ENCODE peak calls at places on chromosomes 13 and 19, in six cellular contexts. One of them, this sample, is unnamed.

GRCh38 chr13:29754486-29754806 is 96.0 kb downstream of the UBL3 start:
- DNase-seq in K562: no peak
- DNase-seq in suprapubic skin: no peak
- DNase-seq in stomach: no peak
- DNase-seq in transverse colon: no peak
- DNase-seq in ovary: no peak
- DNase-seq in this sample: no peak

GRCh38 chr19:4570423-4570822 is 10.9 kb upstream of the SEMA6B start:
- DNase-seq in suprapubic skin: no peak
- DNase-seq in K562: no peak
- DNase-seq in stomach: no peak
- DNase-seq in ovary: no peak
- DNase-seq in transverse colon: no peak
- DNase-seq in this sample: no peak

GRCh38 chr19:49884760-49885159 is 7.3 kb downstream of the TBC1D17 start:
- DNase-seq in K562: no peak
- DNase-seq in suprapubic skin: no peak
- DNase-seq in ovary: no peak
- DNase-seq in transverse colon: no peak
- DNase-seq in stomach: no peak
- DNase-seq in this sample: no peak

GRCh38 chr13:39105110-39105509 is 66.9 kb downstream of the NHLRC3 start:
- DNase-seq in K562: no peak
- DNase-seq in suprapubic skin: no peak
- DNase-seq in stomach: no peak
- DNase-seq in ovary: no peak
- DNase-seq in transverse colon: no peak
- DNase-seq in this sample: no peak

GRCh38 chr13:48318714-48319457 is 15.3 kb downstream of the RB1 start:
- DNase-seq in suprapubic skin: peak; percentile 72
- DNase-seq in transverse colon: no peak
- DNase-seq in ovary: peak; percentile 36
- DNase-seq in stomach: no peak
- DNase-seq in K562: no peak
- DNase-seq in this sample: no peak

GRCh38 chr13:94233401-94233800 is 246.1 kb downstream of the DCT start:
- DNase-seq in ovary: no peak
- DNase-seq in suprapubic skin: no peak
- DNase-seq in transverse colon: no peak
- DNase-seq in K562: no peak
- DNase-seq in stomach: no peak
- DNase-seq in this sample: no peak

GRCh38 chr19:48739835-48740704 is at the start of gene RASIP1:
- DNase-seq in suprapubic skin: no peak
- DNase-seq in K562: no peak
- DNase-seq in transverse colon: no peak
- DNase-seq in stomach: no peak
- DNase-seq in ovary: no peak
- DNase-seq in this sample: no peak

GRCh38 chr13:28401303-28402056 is 93.4 kb downstream of the FLT1 start:
- DNase-seq in suprapubic skin: no peak
- DNase-seq in stomach: no peak
- DNase-seq in transverse colon: no peak
- DNase-seq in K562: no peak
- DNase-seq in ovary: no peak
- DNase-seq in this sample: no peak

GRCh38 chr19:35519291-35519690 is 5.8 kb upstream of the DMKN start:
- DNase-seq in suprapubic skin: no peak
- DNase-seq in transverse colon: no peak
- DNase-seq in ovary: no peak
- DNase-seq in K562: no peak
- DNase-seq in stomach: no peak
- DNase-seq in this sample: no peak

GRCh38 chr19:6613711-6614110 is 22.8 kb upstream of the CD70 start:
- DNase-seq in ovary: no peak
- DNase-seq in suprapubic skin: no peak
- DNase-seq in stomach: no peak
- DNase-seq in transverse colon: no peak
- DNase-seq in K562: no peak
- DNase-seq in this sample: no peak

GRCh38 chr13:50691682-50692263 is 151.7 kb downstream of the DLEU7 start:
- DNase-seq in ovary: no peak
- DNase-seq in stomach: no peak
- DNase-seq in K562: no peak
- DNase-seq in suprapubic skin: no peak
- DNase-seq in transverse colon: no peak
- DNase-seq in this sample: no peak

GRCh38 chr19:23774156-23774971 is 15.7 kb upstream of the ZNF681 start:
- DNase-seq in K562: no peak
- DNase-seq in stomach: no peak
- DNase-seq in ovary: no peak
- DNase-seq in transverse colon: no peak
- DNase-seq in suprapubic skin: no peak
- DNase-seq in this sample: no peak

GRCh38 chr13:39779337-39780270 is 124.1 kb downstream of the COG6 start:
- DNase-seq in ovary: no peak
- DNase-seq in suprapubic skin: no peak
- DNase-seq in stomach: no peak
- DNase-seq in transverse colon: no peak
- DNase-seq in K562: no peak
- DNase-seq in this sample: no peak

GRCh38 chr13:32647926-32648325 is 61.7 kb downstream of the PDS5B start:
- DNase-seq in stomach: no peak
- DNase-seq in suprapubic skin: no peak
- DNase-seq in K562: no peak
- DNase-seq in transverse colon: no peak
- DNase-seq in ovary: no peak
- DNase-seq in this sample: no peak

GRCh38 chr19:57746580-57747471 is at the start of gene ZNF776:
- DNase-seq in transverse colon: peak; percentile 85
- DNase-seq in suprapubic skin: peak; percentile 82
- DNase-seq in ovary: peak; percentile 80
- DNase-seq in K562: peak; percentile 84
- DNase-seq in stomach: peak; percentile 86
- DNase-seq in this sample: peak; percentile 55

GRCh38 chr19:58088521-58089052 is 9.4 kb downstream of the ZSCAN18 start:
- DNase-seq in stomach: no peak
- DNase-seq in K562: no peak
- DNase-seq in ovary: no peak
- DNase-seq in suprapubic skin: no peak
- DNase-seq in transverse colon: no peak
- DNase-seq in this sample: no peak

GRCh38 chr19:6674868-6675305 is 4.9 kb upstream of the TNFSF14 start:
- DNase-seq in stomach: peak; percentile 59
- DNase-seq in transverse colon: peak; percentile 67
- DNase-seq in K562: peak; percentile 89
- DNase-seq in ovary: no peak
- DNase-seq in suprapubic skin: no peak
- DNase-seq in this sample: peak; percentile 28

GRCh38 chr13:65585346-65585745 is 1644.8 kb downstream of the PCDH9 start:
- DNase-seq in K562: no peak
- DNase-seq in stomach: no peak
- DNase-seq in transverse colon: no peak
- DNase-seq in ovary: no peak
- DNase-seq in suprapubic skin: no peak
- DNase-seq in this sample: no peak

GRCh38 chr19:40337107-40337506 is 11.1 kb downstream of the C19orf47 start:
- DNase-seq in K562: no peak
- DNase-seq in ovary: no peak
- DNase-seq in transverse colon: no peak
- DNase-seq in stomach: no peak
- DNase-seq in suprapubic skin: no peak
- DNase-seq in this sample: no peak

GRCh38 chr13:53138369-53139036 is 109.9 kb downstream of the OLFM4 start:
- DNase-seq in K562: no peak
- DNase-seq in stomach: no peak
- DNase-seq in ovary: no peak
- DNase-seq in suprapubic skin: no peak
- DNase-seq in transverse colon: no peak
- DNase-seq in this sample: peak; percentile 67

GRCh38 chr13:99150575-99151370 is 49.9 kb upstream of the UBAC2 start:
- DNase-seq in K562: no peak
- DNase-seq in stomach: no peak
- DNase-seq in transverse colon: no peak
- DNase-seq in ovary: no peak
- DNase-seq in suprapubic skin: no peak
- DNase-seq in this sample: no peak

GRCh38 chr13:46647514-46648065 is 94.6 kb downstream of the LRCH1 start:
- DNase-seq in transverse colon: no peak
- DNase-seq in suprapubic skin: no peak
- DNase-seq in ovary: no peak
- DNase-seq in stomach: no peak
- DNase-seq in K562: no peak
- DNase-seq in this sample: no peak

GRCh38 chr13:96091932-96092253 is 2.0 kb downstream of the HS6ST3 start:
- DNase-seq in suprapubic skin: no peak
- DNase-seq in K562: no peak
- DNase-seq in transverse colon: no peak
- DNase-seq in stomach: no peak
- DNase-seq in ovary: no peak
- DNase-seq in this sample: no peak

GRCh38 chr19:53130506-53130905 is 2.2 kb downstream of the ZNF415 start:
- DNase-seq in stomach: no peak
- DNase-seq in ovary: no peak
- DNase-seq in suprapubic skin: no peak
- DNase-seq in transverse colon: no peak
- DNase-seq in K562: no peak
- DNase-seq in this sample: no peak

GRCh38 chr19:18418725-18419194 is 438 bp upstream of the SSBP4 start:
- DNase-seq in ovary: no peak
- DNase-seq in K562: no peak
- DNase-seq in suprapubic skin: peak; percentile 81
- DNase-seq in stomach: no peak
- DNase-seq in transverse colon: peak; percentile 46
- DNase-seq in this sample: no peak

GRCh38 chr19:8445488-8446001 is 770 bp downstream of the HNRNPM start:
- DNase-seq in suprapubic skin: peak; percentile 80
- DNase-seq in ovary: peak; percentile 75
- DNase-seq in K562: peak; percentile 75
- DNase-seq in stomach: peak; percentile 67
- DNase-seq in transverse colon: peak; percentile 61
- DNase-seq in this sample: no peak

GRCh38 chr13:104114111-104114510 is 1047.9 kb upstream of the SLC10A2 start:
- DNase-seq in K562: no peak
- DNase-seq in ovary: no peak
- DNase-seq in suprapubic skin: no peak
- DNase-seq in stomach: no peak
- DNase-seq in transverse colon: no peak
- DNase-seq in this sample: no peak

DNA sequence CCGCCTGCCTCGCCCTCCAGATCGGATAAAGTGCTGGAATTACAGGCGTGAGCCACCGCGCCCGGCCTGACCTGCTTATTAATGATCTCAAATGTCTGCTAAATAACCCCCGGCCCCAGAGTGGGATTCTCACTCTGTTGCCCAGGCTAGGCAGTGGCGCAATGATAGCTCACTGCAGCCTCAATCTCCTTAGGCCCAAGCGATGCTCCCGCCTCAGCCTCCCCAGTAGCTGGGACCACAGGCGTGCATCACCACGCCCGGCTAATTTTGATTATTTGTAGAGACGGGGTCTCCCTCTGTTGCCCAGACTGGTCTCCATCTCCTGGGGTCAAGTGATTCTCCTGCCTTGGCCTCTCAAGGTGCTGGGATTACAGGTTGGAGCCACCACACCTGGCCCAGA is 626 bp upstream of the ATP5F1D start:
- DNase-seq in stomach: no peak
- DNase-seq in ovary: peak; percentile 63
- DNase-seq in transverse colon: no peak
- DNase-seq in K562: no peak
- DNase-seq in suprapubic skin: no peak
- DNase-seq in this sample: no peak
- H3K27ac ChIP-seq in stomach: no peak overlapping the region
- H3K27ac ChIP-seq in ovary: peak overlapping the region; percentile 81
- H3K27ac ChIP-seq in transverse colon: peak overlapping the region; percentile 98
- H3K27ac ChIP-seq in K562: peak overlapping the region; percentile 89
- H3K27ac ChIP-seq in suprapubic skin: no peak overlapping the region
- H3K27ac ChIP-seq in this sample: peak overlapping the region; percentile 99

GRCh38 chr19:46202872-46203860 is 26.4 kb upstream of the IGFL1 start:
- DNase-seq in K562: no peak
- DNase-seq in ovary: no peak
- DNase-seq in suprapubic skin: no peak
- DNase-seq in stomach: no peak
- DNase-seq in transverse colon: no peak
- DNase-seq in this sample: no peak
- TF ChIP-seq EP300 in K562: peak; percentile 76
- TF ChIP-seq EP300 in ovary: no peak
- TF ChIP-seq EP300 in suprapubic skin: no peak
- TF ChIP-seq EP300 in stomach: no peak
- TF ChIP-seq EP300 in transverse colon: no peak
- TF ChIP-seq EP300 in this sample: no peak

GRCh38 chr13:90413548-90413947 is 933.9 kb upstream of the MIR17HG start:
- DNase-seq in K562: no peak
- DNase-seq in ovary: no peak
- DNase-seq in stomach: no peak
- DNase-seq in transverse colon: no peak
- DNase-seq in suprapubic skin: no peak
- DNase-seq in this sample: no peak

GRCh38 chr13:90416938-90417337 is 930.5 kb upstream of the MIR17HG start:
- DNase-seq in ovary: no peak
- DNase-seq in transverse colon: no peak
- DNase-seq in K562: no peak
- DNase-seq in stomach: no peak
- DNase-seq in suprapubic skin: no peak
- DNase-seq in this sample: no peak

GRCh38 chr13:90414691-90415596 is 932.5 kb upstream of the MIR17HG start:
- DNase-seq in transverse colon: no peak
- DNase-seq in stomach: no peak
- DNase-seq in K562: no peak
- DNase-seq in suprapubic skin: no peak
- DNase-seq in ovary: no peak
- DNase-seq in this sample: no peak

GRCh38 chr13:90415902-90416301 is 931.6 kb upstream of the MIR17HG start:
- DNase-seq in suprapubic skin: no peak
- DNase-seq in transverse colon: no peak
- DNase-seq in K562: no peak
- DNase-seq in ovary: no peak
- DNase-seq in stomach: no peak
- DNase-seq in this sample: no peak

DNA sequence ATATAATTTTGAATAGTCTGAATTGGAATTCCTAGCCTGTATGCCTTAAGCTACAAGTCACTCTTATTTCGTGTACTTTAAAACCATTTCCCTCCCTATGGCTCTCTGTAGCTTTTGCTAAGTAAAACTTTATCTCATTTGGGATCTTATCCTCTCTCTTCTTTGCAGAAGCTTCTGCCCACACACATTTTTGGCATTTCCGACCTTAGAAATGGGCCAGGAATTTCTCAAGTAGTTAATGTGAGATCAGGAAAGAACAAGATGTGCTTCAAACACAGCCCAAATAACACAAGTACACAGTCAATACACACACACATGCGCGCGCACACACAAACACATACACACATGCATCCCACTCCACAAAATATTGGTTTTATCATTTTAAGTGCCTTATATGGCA is 931.0 kb upstream of the MIR17HG start:
- DNase-seq in stomach: no peak
- DNase-seq in transverse colon: no peak
- DNase-seq in ovary: no peak
- DNase-seq in suprapubic skin: no peak
- DNase-seq in K562: no peak
- DNase-seq in this sample: no peak
- H3K27ac ChIP-seq in stomach: no peak overlapping the region
- H3K27ac ChIP-seq in transverse colon: no peak overlapping the region
- H3K27ac ChIP-seq in ovary: no peak overlapping the region
- H3K27ac ChIP-seq in suprapubic skin: no peak overlapping the region
- H3K27ac ChIP-seq in K562: no peak overlapping the region
- H3K27ac ChIP-seq in this sample: no peak overlapping the region

GRCh38 chr13:23375007-23375971 is 58.2 kb downstream of the SACS start:
- DNase-seq in ovary: peak; percentile 98
- DNase-seq in transverse colon: peak; percentile 96
- DNase-seq in K562: peak; percentile 95
- DNase-seq in suprapubic skin: peak; percentile 97
- DNase-seq in stomach: peak; percentile 96
- DNase-seq in this sample: peak; percentile 97
- TF ChIP-seq EP300 in ovary: no peak
- TF ChIP-seq EP300 in transverse colon: no peak
- TF ChIP-seq EP300 in K562: no peak
- TF ChIP-seq EP300 in suprapubic skin: no peak
- TF ChIP-seq EP300 in stomach: no peak
- TF ChIP-seq EP300 in this sample: peak; percentile 62